ENCODE peak calls at places on chromosomes 12 and 14, in nine cellular contexts. N is GM23248, V is tibial artery, E is dorsolateral prefrontal cortex, R is neuronal stem cell, F is uterus, C is mammary epithelial cell, U is thyroid gland, D is AG04450. A is an unnamed sample.

GRCh38 chr14:96053600-96054381 is 14.6 kb downstream of the C14orf132 start:
- DNase-seq in N (peak), V (peak), E (peak), R (no peak), F (peak), C (peak), U (peak), D (peak), A (peak)

GRCh38 chr12:14577344-14577743 is 9.7 kb upstream of the PLBD1 start:
- DNase-seq in N (peak), V (no peak), E (no peak), R (no peak), F (no peak), C (peak), U (no peak), D (no peak), A (no peak)

GRCh38 chr12:51917746-51918453 is 10.6 kb downstream of the ACVRL1 start:
- DNase-seq in N (no peak), V (peak), E (no peak), R (no peak), F (no peak), C (no peak), U (no peak), D (no peak), A (no peak)

GRCh38 chr14:64255756-64256155 is 38.4 kb downstream of the ESR2 start:
- DNase-seq in N (no peak), V (no peak), E (no peak), R (no peak), F (no peak), C (no peak), U (no peak), D (no peak), A (no peak)

GRCh38 chr12:100675432-100675831 is 101.9 kb downstream of the GAS2L3 start:
- DNase-seq in N (peak), V (no peak), E (no peak), R (no peak), F (no peak), C (peak), U (no peak), D (peak), A (peak)

GRCh38 chr14:89485264-89485663 is 68.2 kb upstream of the FOXN3 start:
- DNase-seq in N (no peak), V (peak), E (no peak), R (no peak), F (no peak), C (no peak), U (no peak), D (no peak), A (no peak)

GRCh38 chr12:14572401-14572800 is 4.7 kb upstream of the PLBD1 start:
- DNase-seq in N (no peak), V (no peak), E (no peak), R (no peak), F (no peak), C (no peak), U (no peak), D (no peak), A (no peak)

GRCh38 chr12:80763874-80764273 is 47.2 kb downstream of the MYF5 start:
- DNase-seq in N (peak), V (no peak), E (no peak), R (peak), F (no peak), C (peak), U (peak), D (no peak), A (peak)

GRCh38 chr14:40216976-40217375 is 784.7 kb upstream of the FBXO33 start:
- DNase-seq in N (no peak), V (no peak), E (no peak), R (no peak), F (no peak), C (no peak), U (no peak), D (no peak), A (no peak)

GRCh38 chr14:85439696-85440328 is 90.1 kb upstream of the FLRT2 start:
- DNase-seq in N (peak), V (no peak), E (no peak), R (no peak), F (no peak), C (peak), U (no peak), D (no peak), A (no peak)

GRCh38 chr12:72274926-72275325 is 2.8 kb downstream of the TRHDE start:
- DNase-seq in N (peak), V (no peak), E (no peak), R (no peak), F (peak), C (no peak), U (no peak), D (no peak), A (no peak)

GRCh38 chr14:99524804-99525698 is 43.8 kb downstream of the CCNK start:
- DNase-seq in N (peak), V (no peak), E (no peak), R (no peak), F (no peak), C (no peak), U (no peak), D (no peak), A (peak)

GRCh38 chr14:75279739-75280447 is 1.3 kb downstream of the FOS start:
- DNase-seq in N (peak), V (peak), E (no peak), R (no peak), F (peak), C (peak), U (no peak), D (no peak), A (peak)

GRCh38 chr14:91744068-91744480 is 12.2 kb upstream of the CATSPERB start:
- DNase-seq in N (peak), V (no peak), E (no peak), R (no peak), F (no peak), C (no peak), U (no peak), D (no peak), A (no peak)

GRCh38 chr12:114869091-114869834 is 185.3 kb upstream of the TBX3 start:
- DNase-seq in N (peak), V (no peak), E (no peak), R (no peak), F (no peak), C (no peak), U (no peak), D (peak), A (peak)

GRCh38 chr14:101249676-101250036 is 311.6 kb upstream of the DIO3 start:
- DNase-seq in N (no peak), V (peak), E (no peak), R (no peak), F (no peak), C (no peak), U (no peak), D (no peak), A (no peak)

GRCh38 chr14:93096923-93097322 is 18.8 kb downstream of the ITPK1 start:
- DNase-seq in N (no peak), V (no peak), E (no peak), R (no peak), F (no peak), C (no peak), U (no peak), D (no peak), A (no peak)

GRCh38 chr12:124881123-124881522 is 17.5 kb upstream of the SCARB1 start:
- DNase-seq in N (no peak), V (no peak), E (no peak), R (no peak), F (no peak), C (no peak), U (no peak), D (no peak), A (no peak)

GRCh38 chr12:83365317-83365716 is 678.6 kb downstream of the TMTC2 start:
- DNase-seq in N (no peak), V (no peak), E (no peak), R (no peak), F (no peak), C (no peak), U (peak), D (no peak), A (no peak)

GRCh38 chr12:123471374-123472068 is 13.6 kb downstream of the SNRNP35 start:
- DNase-seq in N (peak), V (no peak), E (peak), R (no peak), F (no peak), C (no peak), U (peak), D (peak), A (peak)

GRCh38 chr12:5102806-5103205 is 59.1 kb downstream of the KCNA5 start:
- DNase-seq in N (peak), V (no peak), E (no peak), R (no peak), F (no peak), C (no peak), U (no peak), D (no peak), A (no peak)

GRCh38 chr12:116916714-116917114 is 6.0 kb downstream of the FBXW8 start:
- DNase-seq in N (peak), V (no peak), E (no peak), R (no peak), F (no peak), C (peak), U (peak), D (peak), A (peak)

GRCh38 chr12:47282206-47282605 is 202.4 kb upstream of the AMIGO2 start:
- DNase-seq in N (peak), V (no peak), E (no peak), R (no peak), F (no peak), C (no peak), U (no peak), D (no peak), A (no peak)
- H3K27ac ChIP-seq in N (no peak), V (no peak), E (no peak), R (no peak), F (no peak), C (no peak), U (no peak), D (no peak), A (no peak)

GRCh38 chr12:7844131-7844530 is 28.6 kb downstream of the SLC2A14 start:
- DNase-seq in N (peak), V (no peak), E (no peak), R (no peak), F (no peak), C (no peak), U (no peak), D (no peak), A (peak)
- H3K4me3 ChIP-seq in N (peak), V (no peak), E (no peak), R (no peak), F (no peak), C (no peak), U (no peak), D (no peak), A (no peak)

GRCh38 chr12:42468341-42468821 is 121.2 kb downstream of the PRICKLE1 start:
- DNase-seq in N (no peak), V (no peak), E (no peak), R (no peak), F (no peak), C (no peak), U (no peak), D (no peak), A (no peak)
- H3K27ac ChIP-seq in N (no peak), V (no peak), E (no peak), R (no peak), F (no peak), C (no peak), U (no peak), D (no peak), A (no peak)

DNA sequence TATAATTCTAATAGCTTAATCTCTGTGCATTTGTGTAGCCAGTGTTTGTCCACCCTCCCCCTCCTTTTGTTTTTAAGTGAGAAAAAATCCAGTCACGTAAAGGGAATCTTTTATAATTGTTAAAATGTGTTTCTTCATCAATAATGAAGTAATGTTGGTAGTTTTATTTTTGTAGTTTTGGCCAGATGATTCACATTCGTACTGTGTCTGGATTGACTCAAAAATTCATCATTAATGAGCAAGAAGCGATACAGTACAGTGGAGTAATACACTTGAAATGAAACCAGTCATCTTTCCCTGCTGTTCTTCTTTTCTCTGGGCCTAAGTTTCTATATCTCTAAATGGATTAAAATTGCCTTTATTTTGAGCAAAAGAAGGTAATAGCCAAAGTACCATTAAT is 86.5 kb downstream of the SRGAP1 start:
- DNase-seq in N (peak), V (no peak), E (no peak), R (no peak), F (no peak), C (peak), U (no peak), D (no peak), A (peak)
- H3K4me3 ChIP-seq in N (peak), V (no peak), E (no peak), R (no peak), F (no peak), C (no peak), U (no peak), D (no peak), A (no peak)

DNA sequence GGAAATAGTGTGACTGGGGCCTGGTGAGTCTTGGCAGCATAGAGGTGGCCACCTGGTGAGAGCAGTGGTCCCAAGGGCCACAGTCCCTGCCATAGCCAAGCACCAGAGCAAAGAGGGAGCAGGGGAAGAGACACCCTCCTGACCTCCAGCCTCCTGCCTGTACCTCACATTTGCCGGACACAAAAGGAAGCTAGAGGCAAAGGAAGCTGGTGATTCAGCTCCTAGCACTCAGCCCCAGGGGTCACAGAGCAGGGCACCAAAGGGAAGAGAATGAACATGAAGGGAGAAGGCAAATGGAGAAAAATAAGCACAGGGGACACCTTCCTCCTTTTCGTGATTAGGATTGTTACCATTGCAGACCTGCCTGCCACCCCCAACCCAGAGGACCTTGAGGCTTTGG is 216.8 kb downstream of the ZFP36L1 start:
- DNase-seq in N (peak), V (peak), E (no peak), R (no peak), F (no peak), C (no peak), U (no peak), D (no peak), A (no peak)
- H3K27ac ChIP-seq in N (peak), V (no peak), E (no peak), R (no peak), F (no peak), C (no peak), U (peak), D (no peak), A (peak)

GRCh38 chr12:90510948-90511347 is 444.0 kb downstream of the CCER1 start:
- DNase-seq in N (peak), V (no peak), E (no peak), R (no peak), F (no peak), C (peak), U (no peak), D (peak), A (peak)
- H3K4me3 ChIP-seq in N (no peak), V (no peak), E (no peak), R (no peak), F (no peak), C (no peak), U (no peak), D (no peak), A (no peak)

GRCh38 chr12:6975297-6976032 is 4.8 kb downstream of the EMG1 start:
- DNase-seq in N (no peak), V (peak), E (no peak), R (no peak), F (no peak), C (no peak), U (no peak), D (no peak), A (no peak)

GRCh38 chr12:6978188-6978986 is 7.7 kb downstream of the EMG1 start:
- DNase-seq in N (no peak), V (peak), E (no peak), R (no peak), F (no peak), C (no peak), U (peak), D (no peak), A (no peak)

GRCh38 chr12:6979021-6979420 is 8.3 kb downstream of the EMG1 start:
- DNase-seq in N (no peak), V (no peak), E (no peak), R (no peak), F (no peak), C (no peak), U (peak), D (no peak), A (no peak)

GRCh38 chr12:6979453-6979852 is 8.7 kb downstream of the EMG1 start:
- DNase-seq in N (no peak), V (no peak), E (no peak), R (no peak), F (no peak), C (no peak), U (no peak), D (no peak), A (no peak)

GRCh38 chr12:6977653-6978052 is 6.9 kb downstream of the EMG1 start:
- DNase-seq in N (no peak), V (peak), E (no peak), R (no peak), F (no peak), C (no peak), U (no peak), D (no peak), A (no peak)
- H3K27ac ChIP-seq in N (no peak), V (no peak), E (no peak), R (no peak), F (no peak), C (no peak), U (peak), D (no peak), A (no peak)